ENCODE peak calls at places on chromosomes 4 and X, in five cellular contexts. One of them, this sample, is unnamed.

GRCh38 chr4:127622621-127622922 is 10.2 kb upstream of the INTU start:
- DNase-seq in GM23248: no peak
- DNase-seq in A549: peak; percentile 69
- DNase-seq in K562: no peak
- DNase-seq in endothelial cell of umbilical vein: no peak
- DNase-seq in this sample: no peak

GRCh38 chr4:4408576-4409335 is 21.9 kb downstream of the NSG1 start:
- DNase-seq in endothelial cell of umbilical vein: no peak
- DNase-seq in K562: no peak
- DNase-seq in A549: no peak
- DNase-seq in GM23248: no peak
- DNase-seq in this sample: no peak

GRCh38 chrX:111492085-111492484 is 19.4 kb upstream of the SERTM2 start:
- DNase-seq in endothelial cell of umbilical vein: no peak
- DNase-seq in A549: no peak
- DNase-seq in K562: no peak
- DNase-seq in GM23248: no peak
- DNase-seq in this sample: no peak

GRCh38 chrX:71147496-71148277 is 3.0 kb downstream of the NLGN3 start:
- DNase-seq in endothelial cell of umbilical vein: no peak
- DNase-seq in K562: no peak
- DNase-seq in A549: no peak
- DNase-seq in GM23248: no peak
- DNase-seq in this sample: peak; percentile 48

GRCh38 chr4:159429693-159430035 is 326.8 kb downstream of the RAPGEF2 start:
- DNase-seq in A549: no peak
- DNase-seq in endothelial cell of umbilical vein: no peak
- DNase-seq in GM23248: no peak
- DNase-seq in K562: no peak
- DNase-seq in this sample: no peak

GRCh38 chrX:18354369-18355329 is at the start of gene SCML2:
- DNase-seq in K562: peak; percentile 71
- DNase-seq in A549: peak; percentile 21
- DNase-seq in endothelial cell of umbilical vein: peak; percentile 26
- DNase-seq in GM23248: peak; percentile 67
- DNase-seq in this sample: no peak

GRCh38 chrX:88244066-88244465 is 503.0 kb upstream of the CPXCR1 start:
- DNase-seq in GM23248: no peak
- DNase-seq in K562: no peak
- DNase-seq in A549: no peak
- DNase-seq in endothelial cell of umbilical vein: no peak
- DNase-seq in this sample: no peak

GRCh38 chrX:120308558-120308957 is 2.7 kb downstream of the TMEM255A start:
- DNase-seq in K562: no peak
- DNase-seq in A549: no peak
- DNase-seq in endothelial cell of umbilical vein: no peak
- DNase-seq in GM23248: no peak
- DNase-seq in this sample: no peak

GRCh38 chrX:150587585-150588503 is 19.4 kb downstream of the MTM1 start:
- DNase-seq in K562: peak; percentile 34
- DNase-seq in GM23248: peak; percentile 25
- DNase-seq in endothelial cell of umbilical vein: peak; percentile 35
- DNase-seq in A549: peak; percentile 15
- DNase-seq in this sample: peak; percentile 74

GRCh38 chr4:125303821-125304220 is 10.9 kb upstream of the FAT4 start:
- DNase-seq in A549: no peak
- DNase-seq in K562: no peak
- DNase-seq in endothelial cell of umbilical vein: no peak
- DNase-seq in GM23248: no peak
- DNase-seq in this sample: no peak

GRCh38 chr4:158079661-158080060 is 93.2 kb downstream of the GASK1B start:
- DNase-seq in A549: no peak
- DNase-seq in GM23248: peak; percentile 24
- DNase-seq in endothelial cell of umbilical vein: peak; percentile 42
- DNase-seq in K562: no peak
- DNase-seq in this sample: no peak

GRCh38 chr4:26021417-26022345 is 107.7 kb downstream of the SMIM20 start:
- DNase-seq in GM23248: peak; percentile 63
- DNase-seq in A549: peak; percentile 8
- DNase-seq in endothelial cell of umbilical vein: no peak
- DNase-seq in K562: no peak
- DNase-seq in this sample: no peak

GRCh38 chr4:118762753-118763477 is 73.0 kb downstream of the SEC24D start:
- DNase-seq in K562: no peak
- DNase-seq in A549: no peak
- DNase-seq in GM23248: peak; percentile 42
- DNase-seq in endothelial cell of umbilical vein: no peak
- DNase-seq in this sample: peak; percentile 49

DNA sequence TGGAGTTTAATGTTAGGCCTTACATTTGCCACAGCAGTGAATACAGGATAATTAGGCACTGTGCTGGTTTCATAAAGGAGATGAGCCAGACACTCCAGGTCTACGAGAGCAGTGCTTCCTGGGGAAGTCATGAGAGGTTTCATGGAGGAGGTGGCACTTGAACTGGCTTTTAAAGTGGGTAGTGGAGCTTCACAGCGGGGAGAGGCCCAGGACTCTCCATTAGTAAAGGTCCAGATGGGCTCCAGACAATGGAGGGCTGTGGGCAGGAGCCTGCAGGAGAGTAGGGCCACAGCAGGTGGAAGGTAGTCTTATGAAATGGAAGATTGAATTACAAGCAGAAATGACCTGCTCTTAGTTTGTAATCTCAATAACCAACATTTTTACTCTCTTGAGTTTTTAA is 29.0 kb downstream of the CLDN22 start:
- DNase-seq in GM23248: no peak
- DNase-seq in A549: no peak
- DNase-seq in endothelial cell of umbilical vein: no peak
- DNase-seq in K562: no peak
- DNase-seq in this sample: no peak
- H3K4me2 ChIP-seq in GM23248: no peak overlapping the region
- H3K4me2 ChIP-seq in A549: no peak overlapping the region
- H3K4me2 ChIP-seq in endothelial cell of umbilical vein: no peak overlapping the region
- H3K4me2 ChIP-seq in K562: no peak overlapping the region
- H3K4me2 ChIP-seq in this sample: no peak overlapping the region

DNA sequence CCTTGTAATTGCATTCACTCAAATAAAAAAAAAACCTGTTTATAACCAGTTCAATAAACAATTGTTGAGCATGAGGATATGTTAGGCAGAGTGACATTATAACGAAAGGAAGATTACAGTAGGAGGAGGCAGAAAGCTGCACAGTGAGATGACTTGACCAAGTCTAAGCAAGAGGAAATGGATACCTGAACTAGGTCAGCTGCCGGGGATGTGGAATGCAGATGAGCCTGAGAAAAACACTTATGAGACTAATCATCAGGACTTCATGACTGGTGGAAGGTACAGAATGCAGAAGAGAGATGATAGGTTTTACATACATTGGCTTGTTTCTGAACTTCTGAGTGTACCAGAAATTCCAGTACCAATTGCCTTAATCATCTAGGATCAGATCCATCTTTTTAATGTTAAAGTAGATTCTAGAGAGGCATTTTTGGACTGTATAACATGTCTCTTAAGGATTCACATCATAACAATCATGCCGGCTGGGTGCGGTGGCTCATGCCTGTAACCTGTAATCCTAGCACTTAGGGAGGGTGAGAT is 208.1 kb upstream of the PPP3CA start:
- DNase-seq in GM23248: no peak
- DNase-seq in endothelial cell of umbilical vein: no peak
- DNase-seq in A549: no peak
- DNase-seq in K562: no peak
- DNase-seq in this sample: no peak
- H3K4me2 ChIP-seq in GM23248: no peak overlapping the region
- H3K4me2 ChIP-seq in endothelial cell of umbilical vein: no peak overlapping the region
- H3K4me2 ChIP-seq in A549: no peak overlapping the region
- H3K4me2 ChIP-seq in K562: no peak overlapping the region
- H3K4me2 ChIP-seq in this sample: no peak overlapping the region

GRCh38 chrX:9873952-9874351 is 87.7 kb downstream of the SHROOM2 start:
- DNase-seq in A549: peak; percentile 44
- DNase-seq in GM23248: peak; percentile 53
- DNase-seq in K562: peak; percentile 25
- DNase-seq in endothelial cell of umbilical vein: peak; percentile 44
- DNase-seq in this sample: peak; percentile 80

GRCh38 chrX:9876205-9876604 is 90.0 kb downstream of the SHROOM2 start:
- DNase-seq in GM23248: no peak
- DNase-seq in endothelial cell of umbilical vein: no peak
- DNase-seq in K562: no peak
- DNase-seq in A549: no peak
- DNase-seq in this sample: no peak

GRCh38 chrX:9873360-9873759 is 87.1 kb downstream of the SHROOM2 start:
- DNase-seq in GM23248: no peak
- DNase-seq in endothelial cell of umbilical vein: no peak
- DNase-seq in A549: no peak
- DNase-seq in K562: no peak
- DNase-seq in this sample: no peak

GRCh38 chrX:9875801-9876200 is 89.6 kb downstream of the SHROOM2 start:
- DNase-seq in K562: no peak
- DNase-seq in A549: no peak
- DNase-seq in endothelial cell of umbilical vein: no peak
- DNase-seq in GM23248: no peak
- DNase-seq in this sample: no peak

DNA sequence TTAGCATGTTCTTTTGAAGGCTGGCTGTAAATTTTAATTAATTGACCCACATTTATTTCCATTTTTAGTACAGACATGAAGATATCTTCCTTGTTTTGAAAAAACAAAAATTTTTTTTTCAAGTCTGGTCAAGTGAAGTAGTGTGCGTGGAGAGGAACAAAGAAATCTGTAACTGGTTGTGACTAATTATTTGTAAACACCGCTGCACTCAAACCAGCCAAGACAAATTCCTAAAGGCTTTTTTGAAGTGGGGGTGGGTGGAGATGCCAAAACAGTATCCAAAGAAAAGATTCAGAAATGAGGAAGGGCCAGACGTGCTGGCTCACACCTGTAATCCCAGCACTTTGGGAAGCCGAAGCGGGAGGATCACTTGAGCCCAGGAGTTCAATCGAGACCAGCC is 88.3 kb downstream of the SHROOM2 start:
- DNase-seq in GM23248: peak; percentile 28
- DNase-seq in K562: no peak
- DNase-seq in endothelial cell of umbilical vein: no peak
- DNase-seq in A549: no peak
- DNase-seq in this sample: no peak
- H3K4me2 ChIP-seq in GM23248: no peak overlapping the region
- H3K4me2 ChIP-seq in K562: no peak overlapping the region
- H3K4me2 ChIP-seq in endothelial cell of umbilical vein: no peak overlapping the region
- H3K4me2 ChIP-seq in A549: peak overlapping the region; percentile 55
- H3K4me2 ChIP-seq in this sample: no peak overlapping the region

GRCh38 chr4:1761130-1761688 is 31.9 kb upstream of the FGFR3 start:
- DNase-seq in A549: no peak
- DNase-seq in endothelial cell of umbilical vein: no peak
- DNase-seq in K562: no peak
- DNase-seq in GM23248: no peak
- DNase-seq in this sample: no peak
- H3K4me2 ChIP-seq in A549: peak overlapping the region; percentile 58
- H3K4me2 ChIP-seq in endothelial cell of umbilical vein: no peak overlapping the region
- H3K4me2 ChIP-seq in K562: no peak overlapping the region
- H3K4me2 ChIP-seq in GM23248: no peak overlapping the region
- H3K4me2 ChIP-seq in this sample: no peak overlapping the region

GRCh38 chr4:832108-832507 is 6.2 kb upstream of the CPLX1 start:
- DNase-seq in A549: no peak
- DNase-seq in endothelial cell of umbilical vein: no peak
- DNase-seq in K562: no peak
- DNase-seq in GM23248: no peak
- DNase-seq in this sample: no peak
- H3K4me2 ChIP-seq in A549: no peak overlapping the region
- H3K4me2 ChIP-seq in endothelial cell of umbilical vein: no peak overlapping the region
- H3K4me2 ChIP-seq in K562: no peak overlapping the region
- H3K4me2 ChIP-seq in GM23248: no peak overlapping the region
- H3K4me2 ChIP-seq in this sample: no peak overlapping the region

GRCh38 chr4:150135134-150135773 is 57.0 kb downstream of the DCLK2 start:
- DNase-seq in GM23248: peak; percentile 37
- DNase-seq in A549: no peak
- DNase-seq in endothelial cell of umbilical vein: no peak
- DNase-seq in K562: no peak
- DNase-seq in this sample: peak; percentile 68

GRCh38 chr4:150130953-150131352 is 52.7 kb downstream of the DCLK2 start:
- DNase-seq in GM23248: peak; percentile 82
- DNase-seq in K562: no peak
- DNase-seq in endothelial cell of umbilical vein: no peak
- DNase-seq in A549: no peak
- DNase-seq in this sample: no peak

GRCh38 chr4:150133605-150134004 is 55.4 kb downstream of the DCLK2 start:
- DNase-seq in A549: no peak
- DNase-seq in GM23248: no peak
- DNase-seq in K562: no peak
- DNase-seq in endothelial cell of umbilical vein: no peak
- DNase-seq in this sample: no peak

GRCh38 chr4:150127757-150128156 is 49.5 kb downstream of the DCLK2 start:
- DNase-seq in A549: no peak
- DNase-seq in K562: no peak
- DNase-seq in endothelial cell of umbilical vein: no peak
- DNase-seq in GM23248: no peak
- DNase-seq in this sample: no peak

GRCh38 chr4:150131581-150132228 is 53.5 kb downstream of the DCLK2 start:
- DNase-seq in K562: no peak
- DNase-seq in GM23248: peak; percentile 58
- DNase-seq in endothelial cell of umbilical vein: no peak
- DNase-seq in A549: no peak
- DNase-seq in this sample: no peak
- H3K4me2 ChIP-seq in K562: no peak overlapping the region
- H3K4me2 ChIP-seq in GM23248: peak overlapping the region; percentile 17
- H3K4me2 ChIP-seq in endothelial cell of umbilical vein: no peak overlapping the region
- H3K4me2 ChIP-seq in A549: peak overlapping the region; percentile 46
- H3K4me2 ChIP-seq in this sample: no peak overlapping the region